ENCODE peak calls at places on chromosomes 5 and 9, in ten cellular contexts. I is HuH-7, S is endodermal cell, K is PC-9, M is iPS-NIHi11, C is NCI-H460, F is NCI-H345, P is GM12865, N is Kasumi-1, J is colonic mucosa. Q is an unnamed sample.

GRCh38 chr9:114861922-114862605 is 56.2 kb upstream of the TNFSF15 start:
- DNase-seq in F (no peak), J (no peak), C (no peak), M (no peak), N (no peak), K (no peak), S (no peak), P (no peak), I (no peak), Q (no peak)

GRCh38 chr9:76687861-76688374 is 76.3 kb upstream of the PCA3 start:
- DNase-seq in J (no peak), F (peak), P (no peak), M (no peak), I (no peak), K (peak), C (no peak), S (no peak), N (no peak), Q (no peak)

GRCh38 chr9:79120533-79121315 is 451.0 kb upstream of the TLE4 start:
- DNase-seq in N (no peak), C (no peak), J (no peak), S (no peak), I (no peak), P (no peak), M (no peak), K (no peak), F (peak), Q (no peak)

GRCh38 chr9:84111726-84112125 is 131.1 kb downstream of the RMI1 start:
- DNase-seq in P (no peak), J (no peak), K (no peak), I (no peak), M (no peak), S (no peak), C (no peak), F (no peak), N (no peak), Q (no peak)

GRCh38 chr5:146947181-146947941 is 68.8 kb upstream of the PPP2R2B start:
- DNase-seq in N (peak), J (no peak), K (no peak), C (peak), F (peak), I (peak), M (peak), S (peak), P (peak), Q (no peak)

GRCh38 chr5:157172408-157172807 is 6.3 kb upstream of the GARIN3 start:
- DNase-seq in K (no peak), N (no peak), M (no peak), I (no peak), P (peak), C (no peak), S (no peak), J (no peak), F (no peak), Q (no peak)

GRCh38 chr9:126722922-126723806 is 81.7 kb upstream of the ZBTB43 start:
- DNase-seq in M (no peak), P (peak), C (peak), I (no peak), N (no peak), F (peak), K (no peak), J (peak), S (peak), Q (peak)

GRCh38 chr9:36928670-36929349 is 105.3 kb downstream of the PAX5 start:
- DNase-seq in P (peak), N (peak), F (no peak), I (no peak), S (no peak), M (no peak), C (no peak), K (peak), J (no peak), Q (no peak)

GRCh38 chr5:132469380-132470372 is 20.9 kb downstream of the IRF1 start:
- DNase-seq in K (no peak), N (no peak), M (no peak), F (no peak), S (no peak), J (no peak), C (no peak), P (no peak), I (peak), Q (peak)

Q was measured in uterus.